ENCODE peak calls at places on chromosome 10, in six cellular contexts. One of them, this sample, is unnamed.
A peak's percentile ranks its signal among the peaks of the same experiment; 100 is the strongest.

GRCh38 chr10:47230482-47230881 is 69.5 kb upstream of the GDF10 start:
- DNase-seq in H1: no peak
- DNase-seq in T-helper 1 cell: no peak
- DNase-seq in NCI-H82: no peak
- DNase-seq in right cardiac atrium: no peak
- DNase-seq in HTR-8/SVneo: no peak
- DNase-seq in this sample: peak; percentile 8

GRCh38 chr10:43890124-43890523 is 241.4 kb upstream of the ZNF32 start:
- DNase-seq in H1: no peak
- DNase-seq in T-helper 1 cell: no peak
- DNase-seq in NCI-H82: no peak
- DNase-seq in right cardiac atrium: no peak
- DNase-seq in HTR-8/SVneo: no peak
- DNase-seq in this sample: no peak

GRCh38 chr10:133388973-133389818 is 4.8 kb upstream of the MTG1 start:
- DNase-seq in H1: no peak
- DNase-seq in T-helper 1 cell: peak; percentile 14
- DNase-seq in NCI-H82: no peak
- DNase-seq in right cardiac atrium: peak; percentile 53
- DNase-seq in HTR-8/SVneo: no peak
- DNase-seq in this sample: no peak

GRCh38 chr10:80599424-80599847 is 61.7 kb downstream of the SH2D4B start:
- DNase-seq in H1: peak; percentile 79
- DNase-seq in T-helper 1 cell: no peak
- DNase-seq in NCI-H82: peak; percentile 84
- DNase-seq in right cardiac atrium: peak; percentile 68
- DNase-seq in HTR-8/SVneo: peak; percentile 59
- DNase-seq in this sample: peak; percentile 29

GRCh38 chr10:72875250-72876055 is 18.1 kb upstream of the OIT3 start:
- DNase-seq in H1: no peak
- DNase-seq in T-helper 1 cell: no peak
- DNase-seq in NCI-H82: peak; percentile 35
- DNase-seq in right cardiac atrium: no peak
- DNase-seq in HTR-8/SVneo: peak; percentile 38
- DNase-seq in this sample: no peak

GRCh38 chr10:24363070-24363469 is 154.1 kb downstream of the KIAA1217 start:
- DNase-seq in H1: no peak
- DNase-seq in T-helper 1 cell: no peak
- DNase-seq in NCI-H82: no peak
- DNase-seq in right cardiac atrium: no peak
- DNase-seq in HTR-8/SVneo: no peak
- DNase-seq in this sample: no peak

GRCh38 chr10:49200859-49201258 is 12.7 kb upstream of the TMEM273 start:
- DNase-seq in H1: no peak
- DNase-seq in T-helper 1 cell: no peak
- DNase-seq in NCI-H82: no peak
- DNase-seq in right cardiac atrium: no peak
- DNase-seq in HTR-8/SVneo: no peak
- DNase-seq in this sample: no peak

GRCh38 chr10:5090551-5090950 is 3.7 kb upstream of the AKR1C3 start:
- DNase-seq in H1: no peak
- DNase-seq in T-helper 1 cell: no peak
- DNase-seq in NCI-H82: no peak
- DNase-seq in right cardiac atrium: no peak
- DNase-seq in HTR-8/SVneo: no peak
- DNase-seq in this sample: no peak

GRCh38 chr10:132726194-132726593 is 59.8 kb downstream of the NKX6-2 start:
- DNase-seq in H1: no peak
- DNase-seq in T-helper 1 cell: no peak
- DNase-seq in NCI-H82: no peak
- DNase-seq in right cardiac atrium: peak; percentile 11
- DNase-seq in HTR-8/SVneo: no peak
- DNase-seq in this sample: no peak

GRCh38 chr10:113980408-113981087 is 63.1 kb upstream of the ADRB1 start:
- DNase-seq in H1: no peak
- DNase-seq in T-helper 1 cell: no peak
- DNase-seq in NCI-H82: no peak
- DNase-seq in right cardiac atrium: no peak
- DNase-seq in HTR-8/SVneo: no peak
- DNase-seq in this sample: no peak

GRCh38 chr10:5534880-5535856 is 10.4 kb downstream of the CALML3 start:
- DNase-seq in H1: no peak
- DNase-seq in T-helper 1 cell: no peak
- DNase-seq in NCI-H82: no peak
- DNase-seq in right cardiac atrium: no peak
- DNase-seq in HTR-8/SVneo: no peak
- DNase-seq in this sample: no peak

GRCh38 chr10:59098811-59099452 is 77.5 kb upstream of the PHYHIPL start:
- DNase-seq in H1: no peak
- DNase-seq in T-helper 1 cell: no peak
- DNase-seq in NCI-H82: peak; percentile 53
- DNase-seq in right cardiac atrium: no peak
- DNase-seq in HTR-8/SVneo: no peak
- DNase-seq in this sample: no peak

GRCh38 chr10:129766611-129767550 is 197.2 kb downstream of the EBF3 start:
- DNase-seq in H1: peak; percentile 41
- DNase-seq in T-helper 1 cell: no peak
- DNase-seq in NCI-H82: no peak
- DNase-seq in right cardiac atrium: no peak
- DNase-seq in HTR-8/SVneo: no peak
- DNase-seq in this sample: no peak

GRCh38 chr10:78648256-78648860 is 420.4 kb upstream of the ZMIZ1 start:
- DNase-seq in H1: no peak
- DNase-seq in T-helper 1 cell: no peak
- DNase-seq in NCI-H82: no peak
- DNase-seq in right cardiac atrium: no peak
- DNase-seq in HTR-8/SVneo: no peak
- DNase-seq in this sample: no peak

GRCh38 chr10:122018951-122019413 is 30.0 kb downstream of the TACC2 start:
- DNase-seq in H1: no peak
- DNase-seq in T-helper 1 cell: no peak
- DNase-seq in NCI-H82: no peak
- DNase-seq in right cardiac atrium: no peak
- DNase-seq in HTR-8/SVneo: no peak
- DNase-seq in this sample: no peak

GRCh38 chr10:20100157-20100556 is 283.9 kb downstream of the PLXDC2 start:
- DNase-seq in H1: no peak
- DNase-seq in T-helper 1 cell: no peak
- DNase-seq in NCI-H82: no peak
- DNase-seq in right cardiac atrium: no peak
- DNase-seq in HTR-8/SVneo: no peak
- DNase-seq in this sample: no peak

GRCh38 chr10:45008524-45009161 is 7.9 kb downstream of the ZNF22 start:
- DNase-seq in H1: no peak
- DNase-seq in T-helper 1 cell: peak; percentile 9
- DNase-seq in NCI-H82: peak; percentile 82
- DNase-seq in right cardiac atrium: no peak
- DNase-seq in HTR-8/SVneo: peak; percentile 61
- DNase-seq in this sample: peak; percentile 87

GRCh38 chr10:55668326-55668922 is 692.6 kb downstream of the ZWINT start:
- DNase-seq in H1: no peak
- DNase-seq in T-helper 1 cell: no peak
- DNase-seq in NCI-H82: peak; percentile 49
- DNase-seq in right cardiac atrium: no peak
- DNase-seq in HTR-8/SVneo: no peak
- DNase-seq in this sample: no peak

GRCh38 chr10:5584895-5585516 is 60.2 kb downstream of the CALML3 start:
- DNase-seq in H1: no peak
- DNase-seq in T-helper 1 cell: no peak
- DNase-seq in NCI-H82: no peak
- DNase-seq in right cardiac atrium: no peak
- DNase-seq in HTR-8/SVneo: peak; percentile 67
- DNase-seq in this sample: no peak

GRCh38 chr10:47402681-47403301 is 18.7 kb upstream of the ZNF488 start:
- DNase-seq in H1: peak; percentile 68
- DNase-seq in T-helper 1 cell: no peak
- DNase-seq in NCI-H82: no peak
- DNase-seq in right cardiac atrium: peak; percentile 65
- DNase-seq in HTR-8/SVneo: peak; percentile 71
- DNase-seq in this sample: no peak

GRCh38 chr10:92696606-92697383 is 7.0 kb downstream of the HHEX start:
- DNase-seq in H1: no peak
- DNase-seq in T-helper 1 cell: no peak
- DNase-seq in NCI-H82: no peak
- DNase-seq in right cardiac atrium: no peak
- DNase-seq in HTR-8/SVneo: no peak
- DNase-seq in this sample: no peak

GRCh38 chr10:71150811-71151210 is 61.6 kb upstream of the UNC5B start:
- DNase-seq in H1: no peak
- DNase-seq in T-helper 1 cell: no peak
- DNase-seq in NCI-H82: peak; percentile 57
- DNase-seq in right cardiac atrium: no peak
- DNase-seq in HTR-8/SVneo: no peak
- DNase-seq in this sample: no peak

GRCh38 chr10:118151461-118151860 is 104.7 kb upstream of the RAB11FIP2 start:
- DNase-seq in H1: no peak
- DNase-seq in T-helper 1 cell: no peak
- DNase-seq in NCI-H82: no peak
- DNase-seq in right cardiac atrium: no peak
- DNase-seq in HTR-8/SVneo: no peak
- DNase-seq in this sample: no peak

This sample was measured in globus pallidus.